ENCODE peak calls at places on chromosomes 16 and 17, in six cellular contexts. O is upper lobe of right lung, X is heart right ventricle, Z is A549, L is mammary epithelial cell, E is lower lobe of right lung. K is an unnamed sample.
A peak's percentile ranks its signal among the peaks of the same experiment; 100 is the strongest.

GRCh38 chr17:59829217-59830006 is 63.3 kb downstream of the TUBD1 start:
- DNase-seq in Z (peak; percentile 82), L (peak; percentile 99), E (no peak), O (no peak), X (no peak), K (peak; percentile 77)

GRCh38 chr17:7213895-7214299 is 5.7 kb downstream of the DLG4 start:
- DNase-seq in L (peak; percentile 75), O (no peak), Z (peak; percentile 94), X (no peak), E (peak; percentile 84), K (no peak)

GRCh38 chr17:59024916-59025315 is 81.8 kb downstream of the TRIM37 start:
- DNase-seq in L (no peak), O (no peak), Z (no peak), E (no peak), X (no peak), K (no peak)

GRCh38 chr16:63581560-63581959 is 1540.3 kb downstream of the CDH11 start:
- DNase-seq in Z (no peak), X (peak; percentile 25), E (no peak), O (no peak), L (no peak), K (no peak)

GRCh38 chr16:29943846-29944669 is 17.8 kb upstream of the TMEM219 start:
- DNase-seq in X (no peak), E (no peak), L (peak; percentile 97), Z (peak; percentile 85), O (no peak), K (peak; percentile 96)

GRCh38 chr17:48439072-48439471 is 9.1 kb upstream of the SKAP1 start:
- DNase-seq in E (no peak), L (no peak), X (no peak), Z (no peak), O (no peak), K (no peak)

GRCh38 chr17:77488531-77489238 is 347.9 kb downstream of the SEC14L1 start:
- DNase-seq in E (peak; percentile 37), X (no peak), Z (no peak), O (no peak), L (no peak), K (no peak)

GRCh38 chr17:39823407-39824054 is 40.6 kb downstream of the IKZF3 start:
- DNase-seq in E (no peak), Z (no peak), X (no peak), O (no peak), L (no peak), K (no peak)

GRCh38 chr17:37220609-37220953 is 155.2 kb upstream of the C17orf78 start:
- DNase-seq in E (no peak), O (no peak), X (no peak), Z (no peak), L (no peak), K (peak; percentile 16)

GRCh38 chr17:12673788-12674187 is 8.1 kb downstream of the MYOCD start:
- DNase-seq in L (no peak), E (no peak), X (no peak), Z (no peak), O (no peak), K (no peak)

GRCh38 chr16:75251280-75252048 is at the start of gene BCAR1:
- DNase-seq in L (peak; percentile 81), E (peak; percentile 93), X (peak; percentile 91), O (peak; percentile 96), Z (peak; percentile 87), K (peak; percentile 73)
- H3K9me3 ChIP-seq in L (no peaks in the 10 kb centered on the region), E (no peaks in the 10 kb centered on the region), X (no peaks in the 10 kb centered on the region), O (no peaks in the 10 kb centered on the region), Z (no peaks in the 10 kb centered on the region), K (no peaks in the 10 kb centered on the region)

DNA sequence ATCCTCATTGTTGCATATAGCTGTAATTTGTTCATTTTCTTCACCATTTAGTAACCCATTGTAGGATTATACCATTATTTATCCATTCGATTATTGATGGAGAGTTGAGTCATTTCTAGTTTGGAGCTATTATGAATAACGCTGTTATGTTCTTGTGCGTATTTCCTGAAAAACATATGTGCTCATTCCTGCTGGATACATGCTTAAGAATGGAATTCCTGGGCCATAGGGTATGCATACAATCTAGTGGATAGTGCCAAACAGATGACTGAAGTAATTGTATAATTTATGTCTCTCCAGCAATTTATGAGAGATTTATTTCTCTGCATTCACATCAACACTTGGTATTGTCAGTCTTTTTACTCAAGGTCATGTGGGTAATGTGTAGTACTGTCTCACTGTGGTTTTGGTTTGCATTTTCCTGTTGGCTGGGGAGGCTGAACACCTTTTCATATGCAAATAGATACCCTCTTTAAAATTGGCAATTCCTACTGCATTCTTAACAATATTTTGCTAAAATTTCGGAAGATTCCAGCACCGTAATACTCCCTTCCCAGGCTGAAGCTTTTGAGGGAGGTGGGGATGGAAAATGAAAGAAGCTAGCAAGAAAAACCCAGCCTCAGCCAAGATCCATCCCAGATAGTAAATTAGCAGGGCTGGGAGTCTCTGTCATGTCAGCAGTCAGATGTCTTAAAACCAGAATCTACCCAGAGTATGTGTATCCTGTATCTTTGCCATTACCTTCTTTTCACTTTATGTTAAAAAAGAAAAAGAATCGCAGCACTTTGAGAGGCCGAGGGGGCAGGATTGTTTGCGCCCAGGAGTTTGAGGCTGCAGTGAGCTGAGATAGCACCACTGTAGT is 205.0 kb downstream of the LGALS9B start:
- DNase-seq in E (no peak), O (no peak), L (no peak), X (no peak), Z (no peak), K (no peak)
- H3K27ac ChIP-seq in E (no peak overlapping the region), O (no peak overlapping the region), L (no peak overlapping the region), X (no peak overlapping the region), Z (no peak overlapping the region), K (no peak overlapping the region)

DNA sequence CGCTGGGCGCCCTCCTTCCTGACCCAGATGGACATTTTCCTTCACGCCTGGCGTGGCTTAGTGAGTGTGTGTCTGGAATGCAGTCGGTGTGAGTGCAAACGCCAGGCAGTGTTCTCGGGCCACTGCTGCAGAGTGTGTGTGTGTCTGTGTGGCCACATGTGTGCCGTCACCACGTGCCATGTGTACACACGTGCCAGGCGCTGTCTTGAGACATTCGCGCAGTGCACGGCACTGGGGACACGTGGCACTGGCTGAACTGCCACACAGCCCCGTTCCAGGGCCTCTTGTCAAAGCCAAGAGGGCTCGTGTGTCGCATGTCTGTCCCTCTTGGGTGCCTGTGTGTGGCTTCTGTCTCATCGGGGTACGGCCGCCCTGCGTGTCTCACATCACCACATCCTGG is 28.8 kb downstream of the MAPK8IP3 start:
- DNase-seq in O (no peak), L (no peak), E (no peak), X (no peak), Z (no peak), K (no peak)
- H3K9me3 ChIP-seq in O (no peaks in the 10 kb centered on the region), L (peaks cover 34% of the 10 kb centered on the region), E (no peaks in the 10 kb centered on the region), X (no peaks in the 10 kb centered on the region), Z (peaks cover 6% of the 10 kb centered on the region), K (peaks cover 55% of the 10 kb centered on the region)

GRCh38 chr16:16082255-16082654 is 132.8 kb downstream of the ABCC1 start:
- DNase-seq in Z (no peak), O (no peak), L (no peak), X (no peak), E (no peak), K (no peak)
- H3K27ac ChIP-seq in Z (no peak overlapping the region), O (no peak overlapping the region), L (no peak overlapping the region), X (no peak overlapping the region), E (no peak overlapping the region), K (no peak overlapping the region)

GRCh38 chr17:22233382-22233781 is 541.1 kb downstream of the KCNJ18 start:
- DNase-seq in Z (no peak), O (no peak), L (no peak), E (no peak), X (no peak), K (no peak)
- H3K9me3 ChIP-seq in Z (no peaks in the 10 kb centered on the region), O (peaks cover 4% of the 10 kb centered on the region), L (no peaks in the 10 kb centered on the region), E (peaks cover 8% of the 10 kb centered on the region), X (no peaks in the 10 kb centered on the region), K (peaks cover 14% of the 10 kb centered on the region)

GRCh38 chr17:80223142-80223815 is 3.1 kb downstream of the SLC26A11 start:
- DNase-seq in Z (no peak), O (no peak), X (no peak), L (no peak), E (no peak), K (no peak)

GRCh38 chr17:80224098-80224497 is 3.9 kb downstream of the SLC26A11 start:
- DNase-seq in X (no peak), Z (no peak), E (no peak), L (no peak), O (no peak), K (no peak)

GRCh38 chr17:80221401-80221800 is 1.2 kb downstream of the SLC26A11 start:
- DNase-seq in L (no peak), X (no peak), Z (no peak), E (no peak), O (no peak), K (no peak)

GRCh38 chr17:80220709-80221215 is 535 bp downstream of the SLC26A11 start:
- DNase-seq in Z (peak; percentile 46), O (no peak), X (no peak), L (no peak), E (no peak), K (no peak)

GRCh38 chr17:80222376-80223141 is 2.3 kb downstream of the SLC26A11 start:
- DNase-seq in X (no peak), E (no peak), O (no peak), Z (no peak), L (no peak), K (no peak)
- H3K27ac ChIP-seq in X (no peak overlapping the region), E (no peak overlapping the region), O (no peak overlapping the region), Z (no peak overlapping the region), L (no peak overlapping the region), K (no peak overlapping the region)

DNA sequence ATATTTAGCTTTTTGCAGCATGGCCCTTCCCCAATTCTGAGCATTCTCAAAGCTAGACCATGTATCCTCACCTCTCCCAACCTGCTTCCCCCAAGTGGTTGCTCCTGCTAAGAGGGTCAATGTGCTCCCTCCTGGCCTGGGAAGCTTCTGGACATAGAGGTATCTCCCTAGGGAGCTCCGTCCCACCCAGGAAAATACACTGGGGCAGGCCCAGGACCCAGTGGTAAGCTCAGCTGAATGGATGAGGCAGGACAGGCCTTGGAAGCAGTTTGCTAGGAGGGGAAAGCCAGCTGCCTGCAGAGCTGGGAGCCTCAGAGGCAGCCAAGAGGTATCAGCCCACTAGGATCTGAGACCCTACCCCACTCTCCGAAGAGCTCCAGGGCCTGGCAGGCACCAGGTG is 1721.6 kb downstream of the TP53TG3F start:
- DNase-seq in X (no peak), Z (no peak), E (no peak), L (no peak), O (no peak), K (no peak)
- H3K9me3 ChIP-seq in X (no peaks in the 10 kb centered on the region), Z (no peaks in the 10 kb centered on the region), E (no peaks in the 10 kb centered on the region), L (peaks cover 16% of the 10 kb centered on the region), O (no peaks in the 10 kb centered on the region), K (peaks cover 61% of the 10 kb centered on the region)

GRCh38 chr17:50426472-50426782 is 409 bp downstream of the ACSF2 start:
- DNase-seq in X (no peak), E (no peak), O (no peak), L (no peak), Z (peak; percentile 65), K (no peak)
- H3K27ac ChIP-seq in X (peak overlapping the region; percentile 66), E (peak overlapping the region; percentile 87), O (peak overlapping the region; percentile 78), L (peak overlapping the region; percentile 56), Z (peak overlapping the region; percentile 90), K (peak overlapping the region; percentile 68)

K was measured in AG04450.